ENCODE peak calls at places on chromosomes 11 and 22, in ten cellular contexts. J, X, Q, F, L, V, S, R, Z and Y are unnamed samples.

GRCh38 chr11:28250192-28250591 is 142.0 kb downstream of the METTL15 start:
- DNase-seq in J (no peak), X (no peak), Q (no peak), F (no peak), L (no peak), V (no peak), S (no peak), R (no peak), Z (no peak), Y (no peak)

GRCh38 chr11:79744941-79745340 is 304.1 kb upstream of the TENM4 start:
- DNase-seq in J (no peak), X (no peak), Q (no peak), F (no peak), L (no peak), V (no peak), S (no peak), R (no peak), Z (no peak), Y (no peak)

GRCh38 chr22:50276143-50276542 is 6.0 kb upstream of the MAPK11 start:
- DNase-seq in J (peak), X (peak), Q (no peak), F (peak), L (peak), V (peak), S (no peak), R (no peak), Z (peak), Y (no peak)

GRCh38 chr22:39825661-39826102 is 67.9 kb downstream of the ENTHD1 start:
- DNase-seq in J (no peak), X (no peak), Q (no peak), F (no peak), L (no peak), V (no peak), S (no peak), R (no peak), Z (no peak), Y (no peak)

GRCh38 chr11:46392421-46393230 is 1.1 kb upstream of the CHRM4 start:
- DNase-seq in J (peak), X (peak), Q (peak), F (peak), L (peak), V (peak), S (peak), R (peak), Z (peak), Y (peak)

GRCh38 chr22:19614546-19614884 is 90.3 kb upstream of the CLDN5 start:
- DNase-seq in J (no peak), X (no peak), Q (no peak), F (no peak), L (no peak), V (no peak), S (no peak), R (no peak), Z (no peak), Y (no peak)

GRCh38 chr11:110446594-110446993 is 16.8 kb downstream of the FDX1 start:
- DNase-seq in J (no peak), X (no peak), Q (no peak), F (no peak), L (no peak), V (no peak), S (no peak), R (no peak), Z (no peak), Y (no peak)

GRCh38 chr11:62566247-62566646 is 7.4 kb downstream of the EEF1G start:
- DNase-seq in J (no peak), X (no peak), Q (no peak), F (no peak), L (no peak), V (no peak), S (no peak), R (no peak), Z (no peak), Y (no peak)

GRCh38 chr22:32628626-32629587 is 154.3 kb downstream of the FBXO7 start:
- DNase-seq in J (no peak), X (no peak), Q (no peak), F (no peak), L (no peak), V (peak), S (no peak), R (no peak), Z (no peak), Y (peak)

GRCh38 chr11:92852946-92853345 is 116.5 kb upstream of the MTNR1B start:
- DNase-seq in J (no peak), X (no peak), Q (peak), F (peak), L (no peak), V (no peak), S (no peak), R (no peak), Z (no peak), Y (no peak)

GRCh38 chr11:113681711-113682410 is 24.2 kb downstream of the TMPRSS5 start:
- DNase-seq in J (no peak), X (peak), Q (no peak), F (no peak), L (no peak), V (peak), S (no peak), R (no peak), Z (no peak), Y (no peak)

GRCh38 chr11:73387594-73388021 is 11.4 kb downstream of the RELT start:
- DNase-seq in J (no peak), X (peak), Q (no peak), F (peak), L (no peak), V (no peak), S (no peak), R (no peak), Z (no peak), Y (no peak)

GRCh38 chr11:31236052-31236652 is 133.4 kb downstream of the DCDC1 start:
- DNase-seq in J (no peak), X (peak), Q (no peak), F (no peak), L (no peak), V (peak), S (no peak), R (no peak), Z (no peak), Y (no peak)

GRCh38 chr22:46192210-46192993 is 42.1 kb downstream of the PPARA start:
- DNase-seq in J (no peak), X (no peak), Q (no peak), F (no peak), L (no peak), V (no peak), S (no peak), R (no peak), Z (no peak), Y (no peak)

GRCh38 chr11:9820260-9820659 is 156.4 kb downstream of the SWAP70 start:
- DNase-seq in J (no peak), X (no peak), Q (no peak), F (no peak), L (no peak), V (no peak), S (no peak), R (peak), Z (peak), Y (no peak)

GRCh38 chr22:50734986-50735738 is 2.8 kb upstream of the ACR start:
- DNase-seq in J (no peak), X (no peak), Q (no peak), F (peak), L (peak), V (no peak), S (no peak), R (no peak), Z (peak), Y (no peak)

GRCh38 chr11:23413057-23413456 is 552.8 kb upstream of the CCDC179 start:
- DNase-seq in J (no peak), X (peak), Q (no peak), F (no peak), L (no peak), V (no peak), S (no peak), R (no peak), Z (no peak), Y (no peak)

GRCh38 chr22:17778412-17778976 is 4.2 kb upstream of the BID start:
- DNase-seq in J (no peak), X (no peak), Q (no peak), F (no peak), L (no peak), V (no peak), S (no peak), R (no peak), Z (peak), Y (no peak)

GRCh38 chr22:20171288-20172037 is 20.6 kb upstream of the CCDC188 start:
- DNase-seq in J (no peak), X (no peak), Q (no peak), F (no peak), L (no peak), V (no peak), S (no peak), R (no peak), Z (no peak), Y (no peak)

GRCh38 chr22:29306830-29307657 is 594 bp downstream of the GAS2L1 start:
- DNase-seq in J (peak), X (peak), Q (peak), F (peak), L (peak), V (peak), S (peak), R (peak), Z (peak), Y (no peak)

GRCh38 chr11:117256573-117256972 is 24.1 kb downstream of the RNF214 start:
- DNase-seq in J (no peak), X (peak), Q (no peak), F (no peak), L (no peak), V (peak), S (no peak), R (no peak), Z (no peak), Y (no peak)

GRCh38 chr22:34055525-34056200 is 135.4 kb upstream of the LARGE1 start:
- DNase-seq in J (peak), X (no peak), Q (no peak), F (no peak), L (no peak), V (no peak), S (peak), R (no peak), Z (no peak), Y (no peak)

GRCh38 chr11:77186302-77186701 is 58.3 kb downstream of the MYO7A start:
- DNase-seq in J (no peak), X (no peak), Q (no peak), F (no peak), L (no peak), V (no peak), S (no peak), R (no peak), Z (no peak), Y (no peak)

GRCh38 chr11:73961321-73961720 is 10.5 kb downstream of the DNAJB13 start:
- DNase-seq in J (no peak), X (no peak), Q (no peak), F (no peak), L (no peak), V (peak), S (no peak), R (no peak), Z (no peak), Y (no peak)

GRCh38 chr22:24437820-24438328 is 10.5 kb downstream of the ADORA2A start:
- DNase-seq in J (no peak), X (no peak), Q (no peak), F (no peak), L (no peak), V (peak), S (no peak), R (no peak), Z (peak), Y (no peak)

GRCh38 chr11:116093481-116093880 is 589.3 kb upstream of the CADM1 start:
- DNase-seq in J (no peak), X (no peak), Q (no peak), F (no peak), L (no peak), V (no peak), S (no peak), R (no peak), Z (no peak), Y (no peak)

GRCh38 chr11:35237860-35238715 is 99.1 kb downstream of the CD44 start:
- DNase-seq in J (peak), X (peak), Q (no peak), F (no peak), L (no peak), V (no peak), S (no peak), R (no peak), Z (no peak), Y (no peak)

GRCh38 chr22:19819911-19820879 is 34.5 kb downstream of the GNB1L start:
- DNase-seq in J (no peak), X (no peak), Q (peak), F (peak), L (peak), V (no peak), S (no peak), R (no peak), Z (peak), Y (no peak)

GRCh38 chr11:43992834-43993637 is 50.6 kb downstream of the C11orf96 start:
- DNase-seq in J (peak), X (no peak), Q (no peak), F (no peak), L (peak), V (peak), S (no peak), R (no peak), Z (no peak), Y (no peak)

GRCh38 chr11:17828311-17828751 is 93.8 kb downstream of the KCNC1 start:
- DNase-seq in J (peak), X (peak), Q (no peak), F (peak), L (peak), V (peak), S (no peak), R (no peak), Z (peak), Y (peak)

GRCh38 chr11:113384551-113384950 is 3.0 kb upstream of the ANKK1 start:
- DNase-seq in J (no peak), X (peak), Q (peak), F (no peak), L (no peak), V (peak), S (no peak), R (no peak), Z (no peak), Y (peak)

GRCh38 chr22:41003041-41003440 is 51.9 kb downstream of the RBX1 start:
- DNase-seq in J (peak), X (no peak), Q (peak), F (no peak), L (no peak), V (no peak), S (no peak), R (no peak), Z (no peak), Y (no peak)

GRCh38 chr22:47094861-47095330 is 332.4 kb downstream of the TBC1D22A start:
- DNase-seq in J (no peak), X (peak), Q (no peak), F (no peak), L (no peak), V (peak), S (no peak), R (no peak), Z (no peak), Y (no peak)

GRCh38 chr22:43627485-43628252 is 184.4 kb downstream of the EFCAB6 start:
- DNase-seq in J (no peak), X (no peak), Q (no peak), F (no peak), L (no peak), V (no peak), S (no peak), R (no peak), Z (no peak), Y (no peak)

GRCh38 chr11:26088391-26088790 is 243.5 kb upstream of the ANO3 start:
- DNase-seq in J (no peak), X (peak), Q (no peak), F (no peak), L (no peak), V (peak), S (no peak), R (no peak), Z (no peak), Y (no peak)

GRCh38 chr11:119107538-119108150 is 500 bp downstream of the C2CD2L start:
- DNase-seq in J (no peak), X (no peak), Q (no peak), F (peak), L (no peak), V (no peak), S (no peak), R (no peak), Z (no peak), Y (no peak)

GRCh38 chr11:86449993-86450629 is 75.4 kb downstream of the CCDC81 start:
- DNase-seq in J (no peak), X (no peak), Q (no peak), F (no peak), L (no peak), V (no peak), S (no peak), R (no peak), Z (no peak), Y (no peak)

DNA sequence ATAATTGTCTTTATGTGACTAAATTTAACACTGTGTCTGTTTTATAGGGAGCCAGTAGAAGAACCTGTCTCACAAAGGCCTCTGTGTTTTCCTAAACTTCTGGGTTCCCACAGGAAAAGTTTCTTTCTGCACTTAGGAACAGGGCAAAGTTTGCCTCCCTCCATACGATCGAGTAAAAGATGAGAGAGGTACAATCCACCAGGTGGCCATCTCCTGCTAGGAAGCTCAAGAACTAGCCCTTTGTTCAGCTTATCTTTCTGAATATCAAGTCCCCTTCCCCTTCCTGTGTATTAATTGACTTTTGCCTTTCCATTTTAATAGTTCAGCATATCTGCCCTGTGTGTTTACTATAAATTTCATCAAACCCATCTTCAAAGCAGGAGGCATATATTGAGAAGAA is 18.0 kb downstream of the CSNK2A3 start:
- DNase-seq in J (no peak), X (no peak), Q (no peak), F (no peak), L (no peak), V (no peak), S (no peak), R (no peak), Z (no peak), Y (no peak)
- TF ChIP-seq CTCF in J (no peak), X (no peak), Q (no peak), F (no peak), L (no peak), V (no peak), S (no peak), R (no peak), Z (no peak), Y (no peak)

GRCh38 chr11:120908521-120909181 is 115.3 kb upstream of the TBCEL start:
- DNase-seq in J (no peak), X (no peak), Q (no peak), F (no peak), L (no peak), V (no peak), S (no peak), R (no peak), Z (no peak), Y (no peak)
- H3K4me3 ChIP-seq in J (no peak), X (no peak), Q (no peak), F (no peak), L (no peak), V (no peak), S (no peak), R (no peak), Z (no peak), Y (no peak)

DNA sequence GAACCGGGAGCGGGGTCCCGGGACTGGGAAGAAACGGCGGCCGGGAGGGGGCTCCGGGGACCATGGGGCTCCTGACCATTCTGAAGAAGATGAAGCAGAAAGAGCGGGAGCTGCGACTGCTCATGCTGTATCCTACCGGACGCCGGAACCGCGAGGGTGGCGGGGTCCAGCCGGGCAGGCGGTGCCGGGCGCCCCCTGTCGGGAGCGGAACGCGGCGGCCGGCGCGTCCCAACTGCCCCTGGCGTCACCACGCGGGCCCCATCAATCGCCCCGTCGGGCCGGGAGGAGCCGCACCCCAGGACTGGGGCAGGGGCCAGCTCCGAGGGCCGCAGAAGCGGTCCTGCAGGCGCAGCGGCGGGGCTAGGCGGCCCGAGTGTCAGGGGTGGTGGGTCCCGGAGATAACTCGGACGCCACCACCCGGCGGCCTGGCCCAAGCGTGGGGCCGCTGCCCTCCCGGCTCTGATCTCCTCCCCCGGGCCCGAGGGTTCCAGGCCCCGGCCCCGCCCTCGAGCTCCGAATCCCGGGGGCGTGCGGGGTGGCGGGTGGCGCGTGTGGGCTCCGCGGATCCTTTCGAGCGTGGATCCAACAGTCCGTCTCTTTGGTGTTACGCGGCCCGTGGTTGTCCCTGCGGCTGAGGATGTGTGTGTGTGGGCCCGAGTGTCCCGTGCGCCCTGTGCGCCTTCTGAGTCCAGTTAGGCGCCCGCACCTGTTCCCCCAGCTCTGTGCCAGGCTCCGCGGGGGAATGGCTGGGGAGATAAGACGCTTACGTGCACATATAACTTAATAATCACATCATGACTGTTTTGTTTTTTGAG is at the start of gene ARL2:
- DNase-seq in J (peak), X (no peak), Q (no peak), F (no peak), L (no peak), V (no peak), S (peak), R (peak), Z (no peak), Y (no peak)
- TF ChIP-seq CTCF in J (peak), X (peak), Q (peak), F (peak), L (peak), V (peak), S (peak), R (peak), Z (peak), Y (peak)

DNA sequence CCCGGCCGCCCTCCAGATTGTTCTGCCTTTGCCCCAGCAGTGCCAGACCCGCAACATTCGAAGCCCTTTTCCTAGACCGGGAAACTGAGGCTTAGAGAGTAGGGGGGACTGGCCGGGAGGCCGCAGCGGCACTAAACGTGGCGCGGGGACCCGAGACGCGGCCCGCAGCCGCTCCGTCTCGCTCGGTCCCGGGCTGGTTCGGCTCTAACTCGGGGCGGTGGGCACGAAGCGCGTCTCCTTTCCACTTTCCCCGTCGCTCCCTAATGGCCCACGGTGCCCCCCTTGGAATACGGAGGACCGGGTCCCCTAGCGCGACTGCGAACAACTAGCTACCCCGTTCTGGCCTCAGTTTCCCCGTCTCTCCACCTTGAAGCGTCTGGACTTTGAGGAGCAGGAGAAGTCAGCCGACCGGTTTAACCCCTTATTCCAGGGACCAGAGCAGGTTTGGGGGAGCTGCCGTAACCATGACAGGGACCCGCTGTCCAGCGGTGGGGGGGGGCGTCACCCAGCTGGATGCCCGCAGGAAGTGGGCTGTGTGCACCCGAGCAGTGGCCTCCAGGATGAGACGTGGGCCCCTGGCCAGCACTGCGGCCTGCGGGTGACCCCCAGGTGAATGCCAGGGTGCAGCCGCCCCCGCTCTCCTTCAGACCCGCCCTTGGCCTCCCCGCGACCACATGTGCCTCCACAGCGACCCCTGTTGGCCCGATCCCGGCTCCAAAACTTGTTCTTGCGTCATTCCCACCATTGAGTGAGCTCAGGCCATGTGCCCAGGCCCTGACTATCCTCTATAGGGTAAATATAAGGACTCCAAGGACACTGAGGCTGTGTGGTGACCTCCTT is 1.1 kb downstream of the CDC42EP1 start:
- DNase-seq in J (peak), X (peak), Q (peak), F (peak), L (peak), V (peak), S (peak), R (peak), Z (peak), Y (peak)
- H3K4me3 ChIP-seq in J (peak), X (peak), Q (peak), F (peak), L (peak), V (peak), S (peak), R (peak), Z (peak), Y (peak)

GRCh38 chr11:120186408-120186798 is 24.4 kb upstream of the OAF start:
- DNase-seq in J (no peak), X (no peak), Q (no peak), F (no peak), L (peak), V (no peak), S (no peak), R (no peak), Z (peak), Y (no peak)
- TF ChIP-seq CTCF in J (no peak), X (no peak), Q (no peak), F (no peak), L (no peak), V (no peak), S (no peak), R (no peak), Z (no peak), Y (no peak)